ENCODE peak calls at places on chromosome 16, in four cellular contexts. A, J, G and O are unnamed samples.

GRCh38 chr16:29156511-29156910 is 171.7 kb downstream of the LAT start:
- DNase-seq in A (no peak), J (no peak), G (no peak), O (no peak)

GRCh38 chr16:67260426-67261063 is 11.8 kb downstream of the SLC9A5 start:
- DNase-seq in A (peak; percentile 53), J (no peak), G (no peak), O (no peak)

GRCh38 chr16:48014349-48015135 is 141.3 kb downstream of the ABCC12 start:
- DNase-seq in G (no peak), A (no peak), J (no peak), O (peak; percentile 64)

GRCh38 chr16:87924937-87925670 is 11.2 kb downstream of the CA5A start:
- DNase-seq in G (no peak), A (no peak), J (no peak), O (no peak)

GRCh38 chr16:64196444-64196843 is 925.4 kb downstream of the CDH11 start:
- DNase-seq in A (no peak), J (no peak), G (no peak), O (no peak)

GRCh38 chr16:15464401-15465186 is 30.2 kb downstream of the BMERB1 start:
- DNase-seq in J (no peak), A (no peak), G (no peak), O (no peak)

GRCh38 chr16:55297910-55298175 is 26.2 kb upstream of the IRX6 start:
- DNase-seq in G (no peak), A (no peak), J (no peak), O (no peak)

GRCh38 chr16:83692224-83692623 is 115.6 kb upstream of the HSBP1 start:
- DNase-seq in J (no peak), G (no peak), A (no peak), O (no peak)

GRCh38 chr16:81238296-81239011 is at the start of gene BCO1:
- DNase-seq in J (no peak), G (no peak), A (peak; percentile 11), O (peak; percentile 8)

GRCh38 chr16:1772908-1773702 is at the start of gene MRPS34:
- DNase-seq in A (peak; percentile 95), G (peak; percentile 96), J (peak; percentile 90), O (peak; percentile 84)
- TF ChIP-seq POLR2A in A (peak; percentile 29), G (no peak), J (peak; percentile 30), O (peak; percentile 80)

DNA sequence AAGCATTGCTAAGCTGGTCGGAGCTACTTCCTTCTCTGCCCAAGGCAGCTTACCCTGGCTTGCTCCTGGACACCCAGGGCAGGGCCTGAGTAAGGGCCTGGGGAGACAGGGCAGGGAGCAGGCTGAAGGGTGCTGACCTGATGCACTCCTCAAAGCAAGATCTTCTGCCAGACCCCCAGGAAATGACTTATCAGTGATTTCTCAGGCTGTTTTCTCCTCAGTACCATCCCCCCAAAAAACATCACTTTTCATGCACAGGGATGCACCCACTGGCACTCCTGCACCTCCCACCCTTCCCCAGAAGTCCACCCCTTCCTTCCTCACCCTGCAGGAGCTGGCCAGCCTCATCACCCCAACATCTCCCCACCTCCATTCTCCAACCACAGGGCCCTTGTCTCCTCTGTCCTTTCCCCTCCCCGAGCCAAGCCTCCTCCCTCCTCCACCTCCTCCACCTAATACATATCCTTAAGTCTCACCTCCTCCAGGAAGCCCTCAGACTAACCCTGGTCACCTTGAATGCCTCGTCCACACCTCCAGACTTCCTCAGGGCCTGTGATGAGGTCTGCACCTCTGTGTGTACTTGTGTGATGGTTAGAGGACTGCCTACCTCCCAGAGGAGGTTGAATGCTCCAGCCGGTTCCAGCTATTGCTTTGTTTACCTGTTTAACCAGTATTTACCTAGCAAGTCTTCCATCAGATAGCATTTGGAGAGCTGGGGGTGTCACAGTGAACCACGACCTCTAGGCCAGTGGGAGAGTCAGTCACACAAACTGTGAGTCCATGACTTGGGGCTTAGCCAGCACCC is 1.1 kb upstream of the HBA1 start:
- DNase-seq in J (no peak), A (no peak), G (no peak), O (no peak)
- TF ChIP-seq POLR2A in J (no peak), A (no peak), G (no peak), O (no peak)

DNA sequence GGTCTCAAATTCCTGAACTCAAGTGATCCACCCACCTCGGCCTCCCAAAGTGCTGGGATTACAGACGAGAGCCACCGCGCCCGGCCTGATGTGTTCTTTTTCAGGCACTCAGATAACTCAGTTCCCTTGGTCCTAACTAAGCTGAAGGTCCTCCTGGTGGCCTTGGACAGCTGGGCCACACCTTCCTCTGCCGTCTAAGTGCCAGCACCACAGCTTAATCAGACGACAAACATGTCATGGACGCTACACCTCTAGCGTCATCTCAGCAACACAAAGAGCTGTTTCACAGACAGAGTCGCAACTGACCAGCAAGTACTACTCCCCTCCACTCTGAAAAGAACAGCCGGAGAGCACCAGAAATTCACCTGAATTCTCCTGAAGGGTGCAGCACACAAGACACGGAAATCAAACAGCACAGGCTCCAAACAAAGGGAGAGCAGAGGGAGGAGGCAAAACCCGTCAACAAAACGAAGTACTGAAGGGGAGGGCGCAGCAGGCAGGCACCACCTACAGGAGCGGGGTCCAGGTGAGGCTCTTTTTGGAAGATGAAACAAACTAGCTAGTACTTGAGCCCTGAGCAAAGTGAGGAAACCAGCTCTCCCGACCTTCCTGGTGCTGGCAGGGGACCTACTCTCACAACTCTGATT is 4.4 kb downstream of the TRAP1 start:
- DNase-seq in G (no peak), A (no peak), J (no peak), O (no peak)
- TF ChIP-seq POLR2A in G (no peak), A (no peak), J (no peak), O (no peak)

GRCh38 chr16:14304891-14305459 is 233.9 kb downstream of the MRTFB start:
- DNase-seq in J (no peak), A (peak; percentile 20), G (no peak), O (no peak)

GRCh38 chr16:14303182-14303618 is 232.1 kb downstream of the MRTFB start:
- DNase-seq in J (no peak), A (no peak), G (no peak), O (no peak)

GRCh38 chr16:14302031-14302398 is 230.9 kb downstream of the MRTFB start:
- DNase-seq in G (peak; percentile 89), A (no peak), J (peak; percentile 74), O (peak; percentile 80)

GRCh38 chr16:14302399-14303181 is 231.5 kb downstream of the MRTFB start:
- DNase-seq in A (peak; percentile 78), G (peak; percentile 89), J (peak; percentile 66), O (peak; percentile 51)

GRCh38 chr16:14303654-14304394 is 232.7 kb downstream of the MRTFB start:
- DNase-seq in A (peak; percentile 66), G (peak; percentile 89), J (peak; percentile 62), O (peak; percentile 37)
- TF ChIP-seq POLR2A in A (no peak), G (no peak), J (no peak), O (no peak)

GRCh38 chr16:2911580-2912329 is at the start of gene FLYWCH1:
- DNase-seq in J (peak; percentile 99), G (peak; percentile 100), A (peak; percentile 100), O (peak; percentile 90)
- TF ChIP-seq POLR2A in J (peak; percentile 75), G (no peak), A (peak; percentile 45), O (peak; percentile 53)

GRCh38 chr16:71883193-71883848 is 661 bp downstream of the ZNF821 start:
- DNase-seq in A (peak; percentile 91), J (peak; percentile 69), G (peak; percentile 85), O (peak; percentile 21)
- TF ChIP-seq POLR2A in A (no peak), J (no peak), G (no peak), O (no peak)

GRCh38 chr16:57349212-57350031 is 9.2 kb upstream of the CCL22 start:
- DNase-seq in J (no peak), G (peak; percentile 34), A (peak; percentile 84), O (no peak)
- TF ChIP-seq POLR2A in J (no peak), G (no peak), A (no peak), O (no peak)